ENCODE peak calls at places on chromosomes 13 and 19, in four cellular contexts. F is PC-3; V is activated CD8-positive, alpha-beta T cell treated with anti-CD3 and anti-CD28 coated beads, Interleukin-2, amount 10 ng/mL, durations not matched to agents 7 days and 5 days; K is CD4-positive, alpha-beta T cell. J is an unnamed sample.

GRCh38 chr13:30019648-30020626 is 169.5 kb upstream of the UBL3 start:
- ATAC-seq in F (no peak), V (no peak), K (no peak), J (no peak)

GRCh38 chr19:13132471-13133166 is 14.6 kb downstream of the NACC1 start:
- ATAC-seq in F (no peak), V (peak), K (peak), J (no peak)

GRCh38 chr13:59301166-59301551 is 862.6 kb downstream of the DIAPH3 start:
- ATAC-seq in F (no peak), V (no peak), K (no peak), J (no peak)

GRCh38 chr19:6610934-6611370 is 20.0 kb upstream of the CD70 start:
- ATAC-seq in F (peak), V (no peak), K (no peak), J (no peak)

GRCh38 chr13:36753176-36753575 is 65.8 kb upstream of the RFXAP start:
- ATAC-seq in F (no peak), V (no peak), K (no peak), J (no peak)

GRCh38 chr19:3950871-3951861 is 18.3 kb downstream of the NMRK2 start:
- ATAC-seq in F (no peak), V (peak), K (no peak), J (peak)

GRCh38 chr13:23950736-23951510 is 53.6 kb upstream of the C1QTNF9B start:
- ATAC-seq in F (no peak), V (no peak), K (no peak), J (no peak)

GRCh38 chr13:101090287-101090686 is 326.0 kb downstream of the NALCN start:
- ATAC-seq in F (no peak), V (no peak), K (no peak), J (no peak)

GRCh38 chr19:54573330-54573872 is at the start of gene LILRA2:
- ATAC-seq in F (no peak), V (peak), K (no peak), J (no peak)

J was measured in esophagus mucosa.